ENCODE peak calls at places on chromosomes 2 and 18, in seven cellular contexts. T, W, D, O, L, I and V are unnamed samples.

GRCh38 chr18:5693637-5694175 is 149.9 kb upstream of the EPB41L3 start:
- DNase-seq in D (no peak), W (no peak), I (no peak), L (no peak), T (no peak), O (peak), V (no peak)

GRCh38 chr2:120398961-120399888 is 53.3 kb downstream of the INHBB start:
- DNase-seq in L (peak), I (no peak), W (no peak), O (no peak), T (peak), D (no peak), V (peak)

GRCh38 chr2:201860541-201861154 is 54.3 kb downstream of the CDK15 start:
- DNase-seq in L (peak), D (peak), T (no peak), W (peak), O (peak), I (peak), V (peak)

GRCh38 chr18:9147440-9148238 is 11.1 kb downstream of the ANKRD12 start:
- DNase-seq in D (no peak), I (peak), W (peak), O (peak), L (peak), T (no peak), V (no peak)

GRCh38 chr2:104982111-104982510 is 55.8 kb upstream of the MRPS9 start:
- DNase-seq in I (no peak), D (no peak), W (no peak), O (no peak), L (no peak), T (no peak), V (no peak)

GRCh38 chr2:182448371-182448770 is 21.5 kb upstream of the PDE1A start:
- DNase-seq in T (no peak), D (no peak), W (no peak), I (no peak), O (no peak), L (no peak), V (no peak)

GRCh38 chr18:24128700-24129099 is 10.2 kb upstream of the CABYR start:
- DNase-seq in D (no peak), T (no peak), O (no peak), L (no peak), W (no peak), I (no peak), V (no peak)

GRCh38 chr18:23547806-23548205 is 38.5 kb downstream of the NPC1 start:
- DNase-seq in D (no peak), L (peak), T (no peak), I (no peak), W (no peak), O (no peak), V (no peak)

GRCh38 chr2:106126705-106127281 is 67.3 kb downstream of the UXS1 start:
- DNase-seq in W (no peak), I (no peak), O (no peak), T (no peak), L (no peak), D (no peak), V (no peak)

GRCh38 chr2:199456383-199457146 is 1.2 kb downstream of the SATB2 start:
- DNase-seq in D (no peak), O (no peak), W (peak), T (no peak), L (no peak), I (no peak), V (no peak)

GRCh38 chr18:53745986-53746385 is 478.5 kb downstream of the MBD2 start:
- DNase-seq in T (no peak), W (no peak), O (no peak), D (no peak), L (no peak), I (no peak), V (no peak)

GRCh38 chr2:151260492-151261239 is 997 bp downstream of the RBM43 start:
- DNase-seq in W (peak), I (no peak), O (peak), D (no peak), L (no peak), T (no peak), V (no peak)

GRCh38 chr2:188966079-188966571 is 8.0 kb upstream of the COL3A1 start:
- DNase-seq in T (no peak), W (no peak), D (no peak), O (no peak), I (no peak), L (no peak), V (no peak)
- H3K27ac ChIP-seq in T (peak), W (no peak), D (no peak), O (no peak), I (peak), L (peak), V (no peak)

GRCh38 chr2:231057590-231057989 is 923 bp downstream of the PSMD1 start:
- DNase-seq in D (no peak), W (peak), O (peak), I (no peak), T (no peak), L (no peak), V (no peak)

GRCh38 chr2:231052494-231053451 is 3.9 kb upstream of the PSMD1 start:
- DNase-seq in L (peak), I (peak), D (no peak), W (peak), O (peak), T (peak), V (peak)

GRCh38 chr2:231059756-231060155 is 3.1 kb downstream of the PSMD1 start:
- DNase-seq in O (no peak), D (no peak), T (no peak), I (no peak), W (no peak), L (no peak), V (no peak)

GRCh38 chr2:231058761-231059550 is 2.3 kb downstream of the PSMD1 start:
- DNase-seq in T (no peak), I (no peak), W (no peak), L (no peak), O (no peak), D (no peak), V (no peak)

GRCh38 chr2:231056453-231057416 is at the start of gene PSMD1:
- DNase-seq in I (peak), D (peak), T (peak), L (peak), W (peak), O (peak), V (peak)
- H3K4me3 ChIP-seq in I (peak), D (peak), T (peak), L (peak), W (peak), O (peak), V (peak)

GRCh38 chr2:100823665-100824438 is 3.9 kb downstream of the NPAS2 start:
- DNase-seq in O (no peak), D (no peak), I (no peak), W (no peak), T (no peak), L (no peak), V (no peak)
- H3K27ac ChIP-seq in O (no peak), D (no peak), I (no peak), W (no peak), T (no peak), L (no peak), V (no peak)

GRCh38 chr2:29526587-29527586 is 394.5 kb downstream of the ALK start:
- DNase-seq in D (no peak), O (no peak), W (no peak), T (no peak), I (no peak), L (no peak), V (no peak)

GRCh38 chr2:29527947-29528346 is 393.4 kb downstream of the ALK start:
- DNase-seq in O (no peak), T (no peak), I (no peak), D (no peak), L (no peak), W (no peak), V (no peak)

GRCh38 chr2:29528371-29528770 is 393.0 kb downstream of the ALK start:
- DNase-seq in W (no peak), T (no peak), D (no peak), O (no peak), I (no peak), L (no peak), V (no peak)

GRCh38 chr2:29530281-29530680 is 391.1 kb downstream of the ALK start:
- DNase-seq in I (no peak), L (no peak), O (no peak), W (no peak), T (no peak), D (no peak), V (no peak)

DNA sequence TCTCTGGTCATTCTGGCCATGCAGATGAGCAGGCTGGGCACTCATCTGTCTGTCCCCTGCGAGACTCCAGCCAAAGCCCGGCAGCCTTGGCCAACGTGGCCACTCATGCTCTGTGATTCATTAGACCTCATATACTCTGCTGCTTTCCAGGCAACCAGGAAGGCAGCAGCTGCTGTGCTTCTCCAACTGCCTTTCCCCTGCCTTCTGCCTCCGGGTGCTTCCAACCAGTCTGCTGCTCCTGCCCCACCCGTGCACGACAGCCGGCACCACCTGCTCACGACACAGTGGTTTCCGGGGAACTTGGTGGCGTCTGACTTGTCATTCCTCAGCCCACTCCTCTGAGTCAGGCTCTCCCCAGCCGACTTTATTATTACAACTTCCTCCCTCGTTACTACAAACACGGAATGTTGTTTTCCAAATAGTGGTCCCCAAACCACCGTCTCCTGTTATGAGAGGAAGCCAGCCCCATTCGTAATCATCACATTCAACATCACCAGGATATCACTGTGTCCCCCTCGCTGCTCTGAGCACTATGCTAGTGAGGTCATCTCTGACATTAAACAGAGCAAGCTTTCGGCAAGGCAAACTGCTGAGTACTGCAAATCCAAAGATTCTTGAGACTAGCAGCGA is 392.4 kb downstream of the ALK start:
- DNase-seq in O (peak), D (no peak), T (no peak), W (no peak), L (peak), I (no peak), V (peak)
- H3K4me3 ChIP-seq in O (no peak), D (no peak), T (no peak), W (no peak), L (no peak), I (no peak), V (no peak)

GRCh38 chr18:45663646-45664045 is 48.4 kb downstream of the SLC14A2 start:
- DNase-seq in L (no peak), W (no peak), D (no peak), I (no peak), T (no peak), O (no peak), V (no peak)

GRCh38 chr18:45658756-45659155 is 43.5 kb downstream of the SLC14A2 start:
- DNase-seq in L (no peak), O (peak), T (no peak), I (no peak), D (no peak), W (no peak), V (no peak)

GRCh38 chr18:45666006-45666405 is 50.7 kb downstream of the SLC14A2 start:
- DNase-seq in T (no peak), L (no peak), I (no peak), D (no peak), O (no peak), W (no peak), V (no peak)

GRCh38 chr18:45664824-45665763 is 49.8 kb downstream of the SLC14A2 start:
- DNase-seq in O (peak), L (peak), T (no peak), I (peak), W (peak), D (peak), V (peak)

DNA sequence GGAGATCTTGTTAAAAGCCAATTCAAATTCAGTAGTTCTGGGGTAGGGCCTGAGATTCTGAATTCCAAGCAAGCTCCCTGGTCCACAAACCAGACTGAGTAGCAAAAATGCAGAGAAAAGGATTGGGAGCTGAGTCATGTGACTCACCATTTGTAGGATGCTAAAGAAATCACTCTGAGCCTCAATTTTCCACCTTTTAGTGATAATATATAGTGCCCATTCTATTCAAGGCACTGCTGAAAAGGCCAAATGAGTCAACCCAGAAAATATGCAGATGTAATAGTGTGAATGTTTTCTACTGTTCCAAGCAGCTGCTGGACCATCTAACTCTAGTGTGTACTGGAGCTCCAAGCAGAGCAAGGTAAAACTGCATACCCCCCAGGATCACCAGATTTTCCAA is 47.2 kb downstream of the SLC14A2 start:
- DNase-seq in W (no peak), L (no peak), I (no peak), D (no peak), O (peak), T (no peak), V (no peak)
- H3K27ac ChIP-seq in W (no peak), L (no peak), I (no peak), D (no peak), O (no peak), T (no peak), V (no peak)

GRCh38 chr18:3455938-3456685 is 6.1 kb downstream of the TGIF1 start:
- DNase-seq in O (peak), D (no peak), W (no peak), T (no peak), I (no peak), L (peak), V (no peak)
- H3K4me3 ChIP-seq in O (peak), D (peak), W (no peak), T (no peak), I (no peak), L (peak), V (no peak)